ENCODE peak calls at places on chromosomes 1 and 21, in eight cellular contexts. U, O, S, Z, B, E, H and T are unnamed samples.

GRCh38 chr21:38982096-38982495 is 176.4 kb downstream of the ETS2 start:
- DNase-seq in S (no peak), Z (no peak), E (no peak), B (no peak), H (no peak), U (no peak), O (no peak), T (no peak)

GRCh38 chr1:56409112-56409691 is 170.2 kb downstream of the PLPP3 start:
- DNase-seq in S (no peak), B (peak; percentile 13), O (no peak), H (peak; percentile 10), Z (peak; percentile 71), U (no peak), E (no peak), T (peak; percentile 36)

GRCh38 chr21:35400233-35400939 is 351.3 kb upstream of the RUNX1 start:
- DNase-seq in B (no peak), Z (no peak), S (peak; percentile 73), U (peak; percentile 31), H (peak; percentile 62), O (peak; percentile 71), E (no peak), T (peak; percentile 69)

GRCh38 chr1:184143449-184143848 is 91.9 kb downstream of the TSEN15 start:
- DNase-seq in E (no peak), H (no peak), S (no peak), B (no peak), Z (no peak), O (peak; percentile 7), U (peak; percentile 49), T (no peak)

GRCh38 chr1:110605901-110606783 is at the start of gene KCNA2:
- DNase-seq in E (no peak), O (no peak), S (peak; percentile 10), Z (no peak), H (no peak), B (peak; percentile 37), U (no peak), T (peak; percentile 44)

GRCh38 chr1:160972939-160973338 is 18.3 kb upstream of the ITLN2 start:
- DNase-seq in B (no peak), Z (no peak), E (no peak), O (no peak), H (no peak), S (no peak), U (no peak), T (no peak)

GRCh38 chr1:45543599-45544417 is 6.8 kb upstream of the AKR1A1 start:
- DNase-seq in E (peak; percentile 32), S (peak; percentile 89), B (peak; percentile 26), H (peak; percentile 92), O (no peak), Z (peak; percentile 78), U (no peak), T (no peak)

GRCh38 chr1:96756789-96757188 is 35.2 kb downstream of the PTBP2 start:
- DNase-seq in B (no peak), O (peak; percentile 11), U (no peak), Z (no peak), H (no peak), S (no peak), E (no peak), T (no peak)

GRCh38 chr1:150512846-150513245 is 2.7 kb upstream of the FALEC start:
- DNase-seq in U (no peak), E (no peak), B (no peak), Z (no peak), O (peak; percentile 26), H (no peak), S (no peak), T (no peak)

GRCh38 chr21:37767984-37768383 is 148.3 kb downstream of the KCNJ6 start:
- DNase-seq in E (no peak), Z (no peak), H (no peak), U (no peak), B (no peak), S (no peak), O (peak; percentile 31), T (no peak)

GRCh38 chr1:204104331-204105222 is 31.7 kb downstream of the SOX13 start:
- DNase-seq in H (no peak), E (no peak), Z (no peak), U (peak; percentile 77), S (peak; percentile 53), O (no peak), B (no peak), T (no peak)

GRCh38 chr1:209363112-209363511 is 220.4 kb upstream of the CAMK1G start:
- DNase-seq in H (no peak), E (no peak), S (no peak), Z (no peak), B (no peak), U (no peak), O (no peak), T (no peak)

GRCh38 chr1:77889671-77890070 is 1.2 kb downstream of the NEXN start:
- DNase-seq in B (no peak), Z (no peak), U (peak; percentile 60), S (peak; percentile 80), H (no peak), E (no peak), O (peak; percentile 80), T (no peak)

GRCh38 chr1:42333662-42334239 is 1.3 kb downstream of the FOXJ3 start:
- DNase-seq in B (no peak), U (no peak), S (peak; percentile 44), Z (no peak), H (no peak), E (no peak), O (peak; percentile 30), T (peak; percentile 27)

GRCh38 chr21:26421724-26422123 is 151.4 kb downstream of the CYYR1 start:
- DNase-seq in Z (no peak), U (no peak), B (no peak), S (no peak), H (no peak), O (no peak), E (no peak), T (no peak)

GRCh38 chr1:29506678-29507225 is 270.4 kb downstream of the PTPRU start:
- DNase-seq in E (no peak), B (no peak), S (no peak), H (no peak), O (no peak), U (no peak), Z (no peak), T (no peak)

GRCh38 chr1:207321790-207322530 is 482 bp downstream of the CD55 start:
- DNase-seq in Z (no peak), E (no peak), H (peak; percentile 28), U (no peak), S (peak; percentile 50), O (peak; percentile 19), B (no peak), T (peak; percentile 21)

GRCh38 chr1:25103180-25103790 is 129.0 kb downstream of the SYF2 start:
- DNase-seq in Z (no peak), S (no peak), H (peak; percentile 77), U (no peak), B (no peak), E (no peak), O (no peak), T (no peak)

GRCh38 chr1:166808959-166809358 is 30.3 kb upstream of the POGK start:
- DNase-seq in O (no peak), B (no peak), H (no peak), S (no peak), U (no peak), Z (no peak), E (no peak), T (no peak)

GRCh38 chr1:244012232-244012631 is 38.9 kb upstream of the ZBTB18 start:
- DNase-seq in O (peak; percentile 70), S (peak; percentile 74), H (no peak), E (no peak), U (peak; percentile 85), B (no peak), Z (no peak), T (no peak)

GRCh38 chr21:46099476-46099875 is 1.6 kb downstream of the COL6A2 start:
- DNase-seq in H (no peak), Z (peak; percentile 42), S (no peak), B (peak; percentile 46), E (no peak), U (no peak), O (peak; percentile 52), T (peak; percentile 20)
- TF ChIP-seq CTCF in H (no peak), Z (no peak), S (no peak), B (no peak), E (no peak), U (peak; percentile 27), O (no peak), T (no peak)

DNA sequence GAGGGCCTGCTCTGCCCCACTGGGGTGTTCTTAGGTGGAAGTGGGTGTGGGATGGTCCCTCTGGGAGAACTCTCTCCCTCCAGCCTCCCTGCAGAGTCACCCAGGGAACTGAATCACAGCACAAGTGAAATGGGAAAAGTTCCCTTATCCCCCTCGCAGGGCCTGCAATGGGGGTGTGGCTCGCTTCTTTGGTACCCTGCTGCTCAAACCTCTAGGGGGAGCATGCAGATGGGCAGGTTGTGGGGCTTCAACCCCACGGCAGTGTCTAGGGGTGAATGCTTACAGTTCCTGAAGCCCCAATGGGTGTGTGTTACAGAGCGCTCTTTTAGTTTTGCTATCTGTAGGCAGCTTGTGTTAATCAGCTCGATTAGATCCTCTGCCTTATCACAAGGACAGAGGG is 59.0 kb upstream of the TINAGL1 start:
- DNase-seq in U (no peak), E (no peak), B (no peak), H (no peak), O (no peak), S (no peak), Z (no peak), T (no peak)
- TF ChIP-seq CTCF in U (peak; percentile 12), E (no peak), B (no peak), H (no peak), O (no peak), S (no peak), Z (no peak), T (no peak)

GRCh38 chr1:181931873-181932272 is 129.6 kb downstream of the ZNF648 start:
- DNase-seq in E (no peak), B (no peak), H (no peak), Z (no peak), U (no peak), S (no peak), O (no peak), T (no peak)

DNA sequence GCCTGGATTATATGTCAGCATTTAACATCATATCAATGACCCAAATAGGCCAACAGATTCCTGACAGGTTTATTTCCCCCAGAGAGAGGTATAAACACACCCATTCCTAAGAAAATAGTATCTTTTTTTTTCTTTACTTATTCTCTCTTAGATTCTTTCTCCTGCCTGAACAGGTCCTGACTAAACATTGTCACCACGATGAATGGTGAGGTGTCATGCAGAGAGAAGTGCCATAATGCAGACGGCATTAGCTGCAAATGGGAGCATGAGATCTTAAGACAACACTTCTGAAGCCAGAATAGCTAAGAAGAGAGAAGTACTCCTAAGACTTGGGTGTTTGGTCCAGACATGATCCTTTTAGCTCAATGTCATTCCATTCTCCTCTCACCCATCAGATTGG is 131.3 kb downstream of the ZNF648 start:
- DNase-seq in H (no peak), U (no peak), O (no peak), E (no peak), Z (no peak), B (no peak), S (no peak), T (no peak)
- TF ChIP-seq CTCF in H (no peak), U (no peak), O (no peak), E (no peak), Z (no peak), B (no peak), S (no peak), T (no peak)

DNA sequence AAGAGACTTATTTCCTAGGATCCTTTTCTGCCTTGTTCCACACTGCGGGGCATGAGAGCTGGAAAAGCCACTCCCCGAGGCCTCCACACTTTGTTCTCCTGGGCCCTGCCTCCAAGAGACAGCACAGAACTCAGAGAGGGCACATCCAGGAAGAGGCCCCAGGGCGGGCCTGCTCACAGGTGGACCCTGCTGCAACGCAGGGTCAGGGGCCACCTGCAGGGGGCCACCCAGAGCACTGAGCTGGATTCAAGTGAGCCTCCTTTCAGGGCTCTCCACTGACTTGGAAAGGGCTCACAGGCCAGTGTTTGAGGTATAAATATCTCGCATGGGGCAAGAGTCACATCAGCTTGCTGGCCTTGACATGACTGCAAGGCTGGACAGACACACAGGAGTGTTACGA is 4.8 kb downstream of the RGS16 start:
- DNase-seq in B (no peak), U (no peak), O (no peak), S (no peak), H (no peak), Z (no peak), E (no peak), T (no peak)
- TF ChIP-seq CTCF in B (peak; percentile 17), U (peak; percentile 59), O (peak; percentile 30), S (peak; percentile 40), H (peak; percentile 1), Z (peak; percentile 34), E (no peak), T (peak; percentile 37)